ENCODE peak calls at places on chromosomes 1 and 21, in nine cellular contexts. S is NCI-H446; K is AG09309; I is cerebellar cortex; Y is left ventricle myocardium inferior; M is stimulated activated naive CD8-positive, alpha-beta T cell treated with anti-CD3 and anti-CD28 coated beads, Interleukin-15, Interleukin-2, amounts not matched to agents 100 U/mL and 50 U/mL, for 24 hours; H is fibroblast of lung; E is IMR-90; Q is stimulated activated CD4-positive, alpha-beta T cell treated with anti-CD3 and anti-CD28 coated beads, Interleukin-2, amount 100 ng/mL, for 48 hours. G is an unnamed sample.

GRCh38 chr1:28602536-28603439 is 10.7 kb downstream of the RAB42 start:
- DNase-seq in S (peak), K (peak), I (peak), Y (no peak), M (peak), H (peak), E (peak), Q (no peak), G (no peak)

GRCh38 chr1:1001631-1002300 is 1.9 kb upstream of the HES4 start:
- DNase-seq in S (peak), K (no peak), I (peak), Y (peak), M (peak), H (peak), E (peak), Q (peak), G (peak)

GRCh38 chr1:19769211-19769932 is 30.3 kb downstream of the TMCO4 start:
- DNase-seq in S (no peak), K (no peak), I (no peak), Y (no peak), M (no peak), H (no peak), E (no peak), Q (no peak), G (no peak)

GRCh38 chr1:11731719-11732283 is 4.1 kb upstream of the AGTRAP start:
- DNase-seq in S (no peak), K (no peak), I (peak), Y (peak), M (peak), H (peak), E (peak), Q (no peak), G (no peak)

GRCh38 chr1:165376041-165376810 is 19.7 kb upstream of the LMX1A start:
- DNase-seq in S (peak), K (peak), I (peak), Y (peak), M (peak), H (peak), E (peak), Q (no peak), G (peak)

GRCh38 chr21:20999567-21000169 is 1.5 kb downstream of the NCAM2 start:
- DNase-seq in S (peak), K (no peak), I (peak), Y (no peak), M (peak), H (peak), E (peak), Q (peak), G (no peak)

GRCh38 chr1:2067393-2067792 is 17.2 kb downstream of the PRKCZ start:
- DNase-seq in S (no peak), K (no peak), I (no peak), Y (no peak), M (no peak), H (no peak), E (no peak), Q (no peak), G (no peak)

GRCh38 chr1:111581166-111581565 is 38.4 kb upstream of the RAP1A start:
- DNase-seq in S (no peak), K (no peak), I (no peak), Y (no peak), M (no peak), H (no peak), E (no peak), Q (no peak), G (no peak)

GRCh38 chr1:2290595-2291510 is 62.7 kb downstream of the SKI start:
- DNase-seq in S (no peak), K (peak), I (peak), Y (peak), M (peak), H (peak), E (peak), Q (peak), G (peak)

GRCh38 chr1:1115830-1116700 is at the start of gene C1orf159:
- DNase-seq in S (peak), K (peak), I (peak), Y (peak), M (peak), H (peak), E (peak), Q (peak), G (peak)

GRCh38 chr1:187032982-187033705 is 204.4 kb downstream of the PLA2G4A start:
- DNase-seq in S (no peak), K (no peak), I (no peak), Y (no peak), M (no peak), H (no peak), E (no peak), Q (no peak), G (no peak)

GRCh38 chr1:19872190-19872589 is 10.0 kb upstream of the OTUD3 start:
- DNase-seq in S (no peak), K (no peak), I (no peak), Y (no peak), M (no peak), H (no peak), E (no peak), Q (no peak), G (no peak)

GRCh38 chr21:24428539-24429186 is 1178.6 kb downstream of the MRPL39 start:
- DNase-seq in S (no peak), K (no peak), I (no peak), Y (no peak), M (peak), H (peak), E (no peak), Q (no peak), G (no peak)

GRCh38 chr21:41865002-41865777 is 14.0 kb downstream of the PRDM15 start:
- DNase-seq in S (no peak), K (no peak), I (no peak), Y (no peak), M (no peak), H (no peak), E (no peak), Q (no peak), G (peak)